ENCODE peak calls at places on chromosomes 11 and 22, in five cellular contexts. J, I, W, L and R are unnamed samples.

GRCh38 chr11:70207531-70208131 is 4.5 kb downstream of the FADD start:
- DNase-seq in J (no peak), I (no peak), W (no peak), L (no peak), R (no peak)

GRCh38 chr11:71999813-72000590 is 1.3 kb downstream of the IL18BP start:
- DNase-seq in J (no peak), I (no peak), W (no peak), L (no peak), R (no peak)

GRCh38 chr22:31637375-31637937 is 24.6 kb downstream of the PISD start:
- DNase-seq in J (no peak), I (peak), W (no peak), L (no peak), R (no peak)

GRCh38 chr22:50540352-50540751 is 5.3 kb upstream of the KLHDC7B start:
- DNase-seq in J (no peak), I (no peak), W (no peak), L (no peak), R (no peak)

GRCh38 chr11:96016978-96017502 is 93.1 kb upstream of the MTMR2 start:
- DNase-seq in J (no peak), I (no peak), W (no peak), L (no peak), R (no peak)

GRCh38 chr11:8917157-8917820 is 6.3 kb downstream of the AKIP1 start:
- DNase-seq in J (peak), I (no peak), W (no peak), L (peak), R (peak)

GRCh38 chr11:464316-464715 is 14.2 kb downstream of the PTDSS2 start:
- DNase-seq in J (no peak), I (no peak), W (no peak), L (no peak), R (no peak)

GRCh38 chr11:68927280-68928107 is 23.8 kb downstream of the IGHMBP2 start:
- DNase-seq in J (no peak), I (peak), W (no peak), L (no peak), R (peak)

GRCh38 chr11:110837535-110838127 is 125.4 kb upstream of the ARHGAP20 start:
- DNase-seq in J (no peak), I (no peak), W (no peak), L (no peak), R (no peak)

GRCh38 chr11:1931791-1932480 is 12.4 kb downstream of the TNNT3 start:
- DNase-seq in J (no peak), I (peak), W (no peak), L (no peak), R (no peak)

GRCh38 chr22:46110215-46110614 is 40.1 kb upstream of the PPARA start:
- DNase-seq in J (peak), I (no peak), W (no peak), L (no peak), R (peak)

GRCh38 chr11:47350315-47350714 is 2.2 kb downstream of the MYBPC3 start:
- DNase-seq in J (no peak), I (no peak), W (no peak), L (no peak), R (no peak)

GRCh38 chr11:71962428-71963038 is 33.7 kb downstream of the RNF121 start:
- DNase-seq in J (peak), I (peak), W (no peak), L (no peak), R (peak)

GRCh38 chr11:46612326-46612725 is 4.7 kb downstream of the HARBI1 start:
- DNase-seq in J (no peak), I (no peak), W (no peak), L (no peak), R (no peak)

GRCh38 chr11:71163371-71163770 is 89.0 kb downstream of the SHANK2 start:
- DNase-seq in J (no peak), I (no peak), W (no peak), L (no peak), R (no peak)

GRCh38 chr11:125724125-125724524 is 22.0 kb upstream of the PATE1 start:
- DNase-seq in J (peak), I (no peak), W (no peak), L (peak), R (peak)

GRCh38 chr11:121575250-121575962 is 122.6 kb upstream of the SORL1-AS1 start:
- DNase-seq in J (peak), I (no peak), W (no peak), L (no peak), R (peak)

GRCh38 chr22:22214819-22215329 is 29.7 kb upstream of the VPREB1 start:
- DNase-seq in J (no peak), I (no peak), W (no peak), L (no peak), R (no peak)

GRCh38 chr11:8257003-8257664 is 6.5 kb downstream of the LMO1 start:
- DNase-seq in J (no peak), I (no peak), W (no peak), L (no peak), R (no peak)

GRCh38 chr11:27427183-27427980 is 45.2 kb downstream of the LGR4 start:
- DNase-seq in J (peak), I (no peak), W (no peak), L (no peak), R (peak)

GRCh38 chr11:22304337-22304961 is 33.7 kb upstream of the SLC17A6 start:
- DNase-seq in J (peak), I (peak), W (no peak), L (peak), R (peak)

GRCh38 chr11:74870485-74870884 is 78.4 kb downstream of the XRRA1 start:
- DNase-seq in J (peak), I (no peak), W (no peak), L (no peak), R (peak)

GRCh38 chr22:40819741-40820140 is 595 bp upstream of the SLC25A17 start:
- DNase-seq in J (peak), I (peak), W (no peak), L (no peak), R (peak)

GRCh38 chr11:776459-777287 is 614 bp downstream of the GATD1 start:
- DNase-seq in J (no peak), I (no peak), W (no peak), L (no peak), R (no peak)

GRCh38 chr22:44667829-44668189 is 34.2 kb upstream of the PRR5 start:
- DNase-seq in J (no peak), I (no peak), W (peak), L (no peak), R (no peak)

GRCh38 chr22:45600791-45601730 is 70.6 kb upstream of the ATXN10 start:
- DNase-seq in J (no peak), I (no peak), W (no peak), L (no peak), R (peak)